ENCODE peak calls at places on chromosome 3, in six cellular contexts. L is esophagus squamous epithelium; E is CD4-positive, CD25-positive, alpha-beta regulatory T cell; D is fibroblast of lung; H is lower lobe of right lung; K is IMR-90. G is an unnamed sample. For H3K9me3, the result is how much of the 10 kb centered on the place peaks cover.

GRCh38 chr3:128845695-128846491 is 33.5 kb upstream of the ACAD9 start:
- DNase-seq in D (peak), E (peak), H (peak), K (peak), L (no peak), G (peak)

GRCh38 chr3:149736180-149737100 is 15.8 kb downstream of the COMMD2 start:
- DNase-seq in H (no peak), K (peak), D (peak), E (no peak), L (no peak), G (no peak)

GRCh38 chr3:20040476-20041196 is 390 bp downstream of the KAT2B start:
- DNase-seq in E (peak), H (peak), D (peak), K (peak), L (no peak), G (peak)

GRCh38 chr3:147582642-147583041 is 173.5 kb downstream of the ZIC1 start:
- DNase-seq in H (no peak), K (no peak), L (no peak), E (no peak), D (no peak), G (no peak)

GRCh38 chr3:159499031-159499793 is 489.4 kb upstream of the IL12A start:
- DNase-seq in H (no peak), D (no peak), K (peak), L (no peak), E (no peak), G (no peak)

GRCh38 chr3:116441652-116442051 is 3.6 kb downstream of the LSAMP start:
- DNase-seq in E (no peak), K (no peak), H (no peak), D (no peak), L (no peak), G (no peak)

GRCh38 chr3:44712455-44713075 is at the start of gene ZNF502:
- DNase-seq in E (peak), D (peak), L (no peak), H (peak), K (peak), G (peak)

GRCh38 chr3:52498134-52499054 is 3.3 kb downstream of the STAB1 start:
- DNase-seq in H (peak), D (peak), L (no peak), K (peak), E (no peak), G (no peak)

GRCh38 chr3:191263365-191263764 is 64.3 kb downstream of the OSTN start:
- DNase-seq in E (no peak), K (no peak), H (no peak), D (no peak), L (no peak), G (no peak)

GRCh38 chr3:33250712-33251111 is 26.5 kb upstream of the FBXL2 start:
- DNase-seq in K (peak), E (no peak), D (no peak), H (no peak), L (no peak), G (no peak)

DNA sequence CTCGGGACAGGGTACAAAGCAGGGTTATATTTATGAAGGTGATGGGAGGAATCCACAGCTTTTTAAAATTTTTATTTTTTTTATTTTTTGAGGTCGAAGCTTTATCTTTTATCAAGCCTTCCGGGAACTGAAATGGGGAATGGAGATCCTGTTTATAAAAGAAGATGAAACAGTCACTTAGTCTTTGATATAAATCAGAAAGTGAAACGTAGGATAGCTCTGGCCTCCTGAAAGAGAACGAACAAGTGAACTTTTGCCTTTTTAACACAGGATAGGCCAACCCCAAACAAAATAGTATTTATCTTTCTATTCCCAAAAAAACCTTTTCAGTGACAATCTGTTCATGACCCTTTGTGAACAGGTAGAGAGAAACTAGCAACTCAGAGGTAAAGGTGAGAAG is 634.0 kb upstream of the LMCD1 start:
- DNase-seq in K (no peak), L (no peak), H (no peak), E (no peak), D (no peak), G (no peak)
- H3K9me3 ChIP-seq in K (under half), L (under half), H (under half), E (under half), D (under half), G (under half)

GRCh38 chr3:14289590-14290453 is 111.2 kb downstream of the LSM3 start:
- DNase-seq in E (no peak), D (peak), K (peak), L (no peak), H (no peak), G (no peak)

GRCh38 chr3:14288833-14289451 is 110.3 kb downstream of the LSM3 start:
- DNase-seq in K (no peak), H (no peak), E (no peak), L (no peak), D (no peak), G (no peak)

GRCh38 chr3:14286887-14287496 is 108.4 kb downstream of the LSM3 start:
- DNase-seq in K (no peak), L (no peak), D (no peak), E (no peak), H (no peak), G (no peak)

GRCh38 chr3:14288168-14288788 is 109.7 kb downstream of the LSM3 start:
- DNase-seq in K (no peak), E (no peak), D (no peak), H (no peak), L (no peak), G (no peak)

DNA sequence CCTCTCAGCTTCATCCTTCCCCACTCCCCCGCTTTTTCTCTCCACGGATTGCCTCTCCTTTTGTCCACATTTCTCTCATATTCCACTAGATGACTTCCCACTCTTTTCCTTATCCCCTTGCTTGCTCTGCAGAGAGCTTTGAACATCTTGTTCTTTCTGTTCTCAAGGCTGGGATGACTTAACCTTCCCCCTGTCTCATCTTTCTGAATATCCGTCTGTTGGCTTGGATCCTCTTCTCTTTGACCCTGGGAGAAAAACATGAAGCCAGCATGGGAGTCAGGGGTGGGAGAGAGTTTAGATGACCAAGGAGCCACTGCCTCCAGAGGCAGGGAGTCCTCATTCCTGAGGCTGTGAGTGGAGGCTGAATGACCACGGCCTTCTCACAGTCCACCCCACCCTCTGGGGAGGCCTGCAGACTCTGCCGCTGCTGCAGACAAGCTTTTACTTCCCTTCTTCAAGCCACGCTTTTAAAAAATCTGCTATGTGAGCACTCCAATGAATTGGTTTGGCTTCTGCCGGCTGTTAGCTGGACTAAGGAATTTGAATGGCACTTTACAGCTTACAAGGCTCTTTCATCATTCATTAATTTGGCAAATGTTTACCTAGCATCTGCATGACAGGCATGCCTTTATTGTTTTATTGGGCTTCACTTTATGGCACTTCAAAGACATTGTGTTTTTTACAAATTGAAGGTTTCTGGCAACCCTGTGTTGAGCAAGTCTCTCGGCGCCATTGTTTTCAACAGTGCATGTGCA is 111.6 kb upstream of the SLC6A6 start:
- DNase-seq in L (no peak), H (no peak), K (no peak), D (peak), E (no peak), G (no peak)
- H3K9me3 ChIP-seq in L (under half), H (under half), K (under half), D (under half), E (under half), G (under half)

GRCh38 chr3:25775936-25776335 is 7.3 kb downstream of the NGLY1 start:
- DNase-seq in E (no peak), H (no peak), K (no peak), D (no peak), L (no peak), G (no peak)
- H3K9me3 ChIP-seq in E (under half), H (under half), K (under half), D (under half), L (under half), G (under half)

GRCh38 chr3:440826-441225 is 244.3 kb downstream of the CHL1 start:
- DNase-seq in D (no peak), K (no peak), E (no peak), L (no peak), H (no peak), G (no peak)
- H3K9me3 ChIP-seq in D (under half), K (under half), E (under half), L (under half), H (under half), G (under half)